ENCODE peak calls at places on chromosomes 6 and 20, in four cellular contexts. One of them, this sample, is unnamed.

GRCh38 chr6:56663344-56663743 is 20.7 kb upstream of the DST start:
- DNase-seq in lung: no peak
- DNase-seq in glutamatergic neuron: no peak
- DNase-seq in cardiac muscle cell: no peak
- DNase-seq in this sample: no peak

GRCh38 chr6:139939189-139939979 is 564.9 kb upstream of the CITED2 start:
- DNase-seq in lung: no peak
- DNase-seq in glutamatergic neuron: no peak
- DNase-seq in cardiac muscle cell: no peak
- DNase-seq in this sample: no peak

GRCh38 chr6:81998432-81998831 is 246.0 kb upstream of the TENT5A start:
- DNase-seq in lung: no peak
- DNase-seq in glutamatergic neuron: no peak
- DNase-seq in cardiac muscle cell: no peak
- DNase-seq in this sample: no peak

GRCh38 chr20:31630187-31630790 is 7.4 kb upstream of the COX4I2 start:
- DNase-seq in lung: no peak
- DNase-seq in glutamatergic neuron: no peak
- DNase-seq in cardiac muscle cell: no peak
- DNase-seq in this sample: no peak

GRCh38 chr6:40295251-40295949 is 291.8 kb downstream of the LRFN2 start:
- DNase-seq in lung: no peak
- DNase-seq in glutamatergic neuron: no peak
- DNase-seq in cardiac muscle cell: no peak
- DNase-seq in this sample: no peak

GRCh38 chr6:82589509-82590206 is 226.0 kb downstream of the TPBG start:
- DNase-seq in lung: no peak
- DNase-seq in glutamatergic neuron: peak; percentile 68
- DNase-seq in cardiac muscle cell: no peak
- DNase-seq in this sample: peak; percentile 13

GRCh38 chr6:158669145-158670035 is 19.5 kb downstream of the SYTL3 start:
- DNase-seq in lung: no peak
- DNase-seq in glutamatergic neuron: no peak
- DNase-seq in cardiac muscle cell: no peak
- DNase-seq in this sample: no peak

GRCh38 chr6:15322781-15323536 is 77.1 kb downstream of the JARID2 start:
- DNase-seq in lung: no peak
- DNase-seq in glutamatergic neuron: no peak
- DNase-seq in cardiac muscle cell: no peak
- DNase-seq in this sample: no peak

GRCh38 chr6:10403385-10404106 is 11.3 kb downstream of the TFAP2A start:
- DNase-seq in lung: no peak
- DNase-seq in glutamatergic neuron: no peak
- DNase-seq in cardiac muscle cell: no peak
- DNase-seq in this sample: no peak

GRCh38 chr6:100203391-100203790 is 209.4 kb upstream of the MCHR2 start:
- DNase-seq in lung: no peak
- DNase-seq in glutamatergic neuron: no peak
- DNase-seq in cardiac muscle cell: no peak
- DNase-seq in this sample: no peak

GRCh38 chr20:41030536-41031242 is 2.1 kb downstream of the TOP1 start:
- DNase-seq in lung: no peak
- DNase-seq in glutamatergic neuron: no peak
- DNase-seq in cardiac muscle cell: no peak
- DNase-seq in this sample: peak; percentile 17

GRCh38 chr20:43194187-43194586 is 4.5 kb upstream of the PTPRT start:
- DNase-seq in lung: no peak
- DNase-seq in glutamatergic neuron: no peak
- DNase-seq in cardiac muscle cell: no peak
- DNase-seq in this sample: no peak

GRCh38 chr20:41276317-41276751 is 41.2 kb downstream of the ZHX3 start:
- DNase-seq in lung: no peak
- DNase-seq in glutamatergic neuron: no peak
- DNase-seq in cardiac muscle cell: peak; percentile 7
- DNase-seq in this sample: no peak

GRCh38 chr6:90537723-90538407 is 49.0 kb downstream of the MAP3K7 start:
- DNase-seq in lung: no peak
- DNase-seq in glutamatergic neuron: no peak
- DNase-seq in cardiac muscle cell: peak; percentile 7
- DNase-seq in this sample: no peak

GRCh38 chr6:164911151-164911550 is 398.3 kb downstream of the C6orf118 start:
- DNase-seq in lung: no peak
- DNase-seq in glutamatergic neuron: no peak
- DNase-seq in cardiac muscle cell: no peak
- DNase-seq in this sample: no peak

GRCh38 chr6:46756469-46757205 is 9.9 kb downstream of the ANKRD66 start:
- DNase-seq in lung: no peak
- DNase-seq in glutamatergic neuron: no peak
- DNase-seq in cardiac muscle cell: peak; percentile 62
- DNase-seq in this sample: no peak

GRCh38 chr20:36754656-36755222 is 8.8 kb upstream of the NDRG3 start:
- DNase-seq in lung: peak; percentile 50
- DNase-seq in glutamatergic neuron: peak; percentile 47
- DNase-seq in cardiac muscle cell: peak; percentile 82
- DNase-seq in this sample: peak; percentile 58

GRCh38 chr6:122565708-122566107 is 44.5 kb upstream of the PKIB start:
- DNase-seq in lung: no peak
- DNase-seq in glutamatergic neuron: no peak
- DNase-seq in cardiac muscle cell: no peak
- DNase-seq in this sample: no peak

GRCh38 chr6:88629838-88630462 is 333.5 kb downstream of the RNGTT start:
- DNase-seq in lung: no peak
- DNase-seq in glutamatergic neuron: no peak
- DNase-seq in cardiac muscle cell: peak; percentile 25
- DNase-seq in this sample: no peak
- TF ChIP-seq CTCF in lung: no peak
- TF ChIP-seq CTCF in glutamatergic neuron: no peak
- TF ChIP-seq CTCF in cardiac muscle cell: no peak
- TF ChIP-seq CTCF in this sample: peak; percentile 49

DNA sequence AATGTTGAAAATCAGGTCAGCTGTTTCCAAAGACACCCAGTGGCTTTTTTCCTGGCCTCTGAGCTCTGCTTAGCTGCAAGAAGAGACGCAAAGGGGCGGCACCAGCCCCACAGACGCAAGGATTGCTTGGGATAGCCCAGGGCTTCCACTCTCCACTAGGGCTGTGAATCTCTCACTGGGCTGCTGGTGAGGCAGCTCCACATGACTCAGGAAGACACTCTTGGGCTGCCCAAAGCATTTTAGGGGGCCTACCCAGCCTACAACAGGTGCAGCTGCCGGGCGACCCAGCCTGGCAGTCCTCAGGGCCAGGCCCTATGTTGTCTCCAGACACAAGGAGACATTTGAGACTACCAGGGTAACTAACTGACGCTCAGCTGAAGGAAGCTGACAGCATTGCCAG is 59.8 kb downstream of the FAM50B start:
- DNase-seq in lung: no peak
- DNase-seq in glutamatergic neuron: no peak
- DNase-seq in cardiac muscle cell: no peak
- DNase-seq in this sample: no peak
- TF ChIP-seq CTCF in lung: no peak
- TF ChIP-seq CTCF in glutamatergic neuron: no peak
- TF ChIP-seq CTCF in cardiac muscle cell: no peak
- TF ChIP-seq CTCF in this sample: no peak

GRCh38 chr20:47503685-47504084 is 2.0 kb downstream of the NCOA3 start:
- DNase-seq in lung: no peak
- DNase-seq in glutamatergic neuron: no peak
- DNase-seq in cardiac muscle cell: no peak
- DNase-seq in this sample: no peak
- TF ChIP-seq CTCF in lung: no peak
- TF ChIP-seq CTCF in glutamatergic neuron: no peak
- TF ChIP-seq CTCF in cardiac muscle cell: no peak
- TF ChIP-seq CTCF in this sample: no peak

GRCh38 chr6:97963148-97963680 is 680.2 kb upstream of the MMS22L start:
- DNase-seq in lung: no peak
- DNase-seq in glutamatergic neuron: no peak
- DNase-seq in cardiac muscle cell: no peak
- DNase-seq in this sample: no peak

GRCh38 chr6:97958143-97958542 is 675.1 kb upstream of the MMS22L start:
- DNase-seq in lung: no peak
- DNase-seq in glutamatergic neuron: peak; percentile 12
- DNase-seq in cardiac muscle cell: no peak
- DNase-seq in this sample: no peak
- TF ChIP-seq CTCF in lung: no peak
- TF ChIP-seq CTCF in glutamatergic neuron: no peak
- TF ChIP-seq CTCF in cardiac muscle cell: no peak
- TF ChIP-seq CTCF in this sample: no peak

GRCh38 chr6:26347699-26348098 is 17.3 kb upstream of the BTN3A2 start:
- DNase-seq in lung: no peak
- DNase-seq in glutamatergic neuron: no peak
- DNase-seq in cardiac muscle cell: no peak
- DNase-seq in this sample: no peak
- TF ChIP-seq CTCF in lung: no peak
- TF ChIP-seq CTCF in glutamatergic neuron: no peak
- TF ChIP-seq CTCF in cardiac muscle cell: no peak
- TF ChIP-seq CTCF in this sample: no peak

DNA sequence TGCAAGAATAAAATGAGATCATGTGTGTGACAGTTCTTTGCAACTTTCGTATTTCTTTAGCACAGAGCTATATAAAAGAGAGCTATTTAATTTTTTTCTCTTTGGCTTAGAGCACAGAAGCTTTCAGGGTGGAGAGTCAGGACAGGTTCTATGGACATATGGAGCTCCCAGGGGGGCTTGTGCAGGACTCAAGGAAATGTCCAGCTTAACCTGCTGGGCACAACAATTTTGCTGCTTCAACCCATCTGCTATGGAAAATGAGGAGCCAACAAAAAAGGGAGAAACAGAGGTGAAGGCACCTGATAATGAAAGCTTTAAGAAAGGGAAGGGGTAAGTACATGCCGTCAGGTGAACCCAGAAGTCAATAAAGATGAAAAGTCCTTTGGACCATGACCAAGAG is 5.1 kb upstream of the SNAP25 start:
- DNase-seq in lung: no peak
- DNase-seq in glutamatergic neuron: no peak
- DNase-seq in cardiac muscle cell: no peak
- DNase-seq in this sample: no peak
- TF ChIP-seq CTCF in lung: no peak
- TF ChIP-seq CTCF in glutamatergic neuron: no peak
- TF ChIP-seq CTCF in cardiac muscle cell: no peak
- TF ChIP-seq CTCF in this sample: no peak

This sample was measured in GM13977.